ENCODE peak calls at places on chromosomes 16 and 17, in nine cellular contexts. N, V, D, I, W, Z, R, F and P are unnamed samples.

GRCh38 chr16:53743149-53743566 is 39.2 kb downstream of the FTO start:
- DNase-seq in N (peak; percentile 54), V (no peak), D (no peak), I (peak; percentile 21), W (peak; percentile 4), Z (no peak), R (peak; percentile 20), F (peak; percentile 51), P (no peak)

GRCh38 chr17:45371414-45372324 is 54.8 kb upstream of the MAP3K14 start:
- DNase-seq in N (peak; percentile 100), V (peak; percentile 86), D (peak; percentile 36), I (peak; percentile 91), W (no peak), Z (peak; percentile 98), R (no peak), F (peak; percentile 92), P (no peak)

GRCh38 chr16:65679785-65680184 is 557.9 kb upstream of the CDH11 start:
- DNase-seq in N (no peak), V (no peak), D (no peak), I (no peak), W (no peak), Z (no peak), R (no peak), F (no peak), P (no peak)

GRCh38 chr17:57924677-57925076 is 30.5 kb downstream of the CUEDC1 start:
- DNase-seq in N (no peak), V (no peak), D (no peak), I (peak; percentile 85), W (no peak), Z (no peak), R (no peak), F (no peak), P (no peak)

GRCh38 chr17:2054740-2055493 is at the start of gene HIC1:
- DNase-seq in N (peak; percentile 73), V (peak; percentile 82), D (no peak), I (peak; percentile 72), W (peak; percentile 72), Z (peak; percentile 69), R (peak; percentile 91), F (peak; percentile 90), P (peak; percentile 88)

GRCh38 chr16:60031751-60032150 is 1297.6 kb upstream of the GOT2 start:
- DNase-seq in N (no peak), V (no peak), D (no peak), I (no peak), W (no peak), Z (no peak), R (no peak), F (no peak), P (no peak)

GRCh38 chr17:32493581-32494513 is 7.1 kb downstream of the CDK5R1 start:
- DNase-seq in N (no peak), V (no peak), D (no peak), I (no peak), W (no peak), Z (no peak), R (no peak), F (no peak), P (no peak)

GRCh38 chr17:81494984-81495383 is 17.6 kb downstream of the ACTG1 start:
- DNase-seq in N (peak; percentile 37), V (no peak), D (no peak), I (peak; percentile 50), W (no peak), Z (no peak), R (no peak), F (peak; percentile 10), P (no peak)

GRCh38 chr16:72938426-72939164 is 109.3 kb downstream of the ZFHX3 start:
- DNase-seq in N (no peak), V (no peak), D (peak; percentile 95), I (peak; percentile 93), W (no peak), Z (peak; percentile 77), R (no peak), F (peak; percentile 32), P (no peak)

GRCh38 chr17:2936771-2937321 is 126.6 kb downstream of the OR1D5 start:
- DNase-seq in N (no peak), V (no peak), D (no peak), I (no peak), W (no peak), Z (no peak), R (no peak), F (no peak), P (no peak)

GRCh38 chr16:54446639-54447038 is 160.1 kb upstream of the IRX3 start:
- DNase-seq in N (no peak), V (no peak), D (peak; percentile 51), I (peak; percentile 14), W (no peak), Z (peak; percentile 73), R (no peak), F (no peak), P (no peak)

GRCh38 chr17:40629850-40630249 is 17.8 kb downstream of the SMARCE1 start:
- DNase-seq in N (peak; percentile 5), V (no peak), D (no peak), I (no peak), W (no peak), Z (no peak), R (no peak), F (no peak), P (no peak)

GRCh38 chr16:4010225-4011158 is 105.8 kb downstream of the ADCY9 start:
- DNase-seq in N (no peak), V (no peak), D (no peak), I (no peak), W (no peak), Z (no peak), R (no peak), F (no peak), P (no peak)

GRCh38 chr17:41734139-41734948 is at the start of gene HAP1:
- DNase-seq in N (peak; percentile 66), V (peak; percentile 78), D (no peak), I (peak; percentile 52), W (no peak), Z (peak; percentile 16), R (peak; percentile 50), F (peak; percentile 79), P (no peak)

GRCh38 chr16:68823401-68823800 is 19.9 kb upstream of the TANGO6 start:
- DNase-seq in N (no peak), V (no peak), D (no peak), I (no peak), W (no peak), Z (peak; percentile 74), R (no peak), F (peak; percentile 60), P (no peak)

GRCh38 chr16:53504161-53504663 is 1.2 kb upstream of the AKTIP start:
- DNase-seq in N (peak; percentile 53), V (peak; percentile 14), D (peak; percentile 47), I (no peak), W (peak; percentile 30), Z (peak; percentile 40), R (peak; percentile 36), F (peak; percentile 42), P (peak; percentile 48)

GRCh38 chr17:14471052-14471451 is 170.2 kb downstream of the HS3ST3B1 start:
- DNase-seq in N (no peak), V (no peak), D (no peak), I (no peak), W (no peak), Z (peak; percentile 82), R (no peak), F (no peak), P (no peak)

GRCh38 chr16:81778861-81779539 is at the start of gene PLCG2:
- DNase-seq in N (peak; percentile 91), V (peak; percentile 86), D (no peak), I (peak; percentile 81), W (peak; percentile 48), Z (peak; percentile 18), R (peak; percentile 93), F (peak; percentile 90), P (peak; percentile 85)

GRCh38 chr16:88844412-88845118 is 12.2 kb downstream of the GALNS start:
- DNase-seq in N (no peak), V (no peak), D (no peak), I (peak; percentile 17), W (no peak), Z (no peak), R (no peak), F (peak; percentile 17), P (no peak)
- TF ChIP-seq CTCF in N (no peak), V (peak; percentile 18), D (no peak), I (no peak), W (no peak), Z (no peak), R (no peak), F (peak; percentile 30), P (peak; percentile 25)

DNA sequence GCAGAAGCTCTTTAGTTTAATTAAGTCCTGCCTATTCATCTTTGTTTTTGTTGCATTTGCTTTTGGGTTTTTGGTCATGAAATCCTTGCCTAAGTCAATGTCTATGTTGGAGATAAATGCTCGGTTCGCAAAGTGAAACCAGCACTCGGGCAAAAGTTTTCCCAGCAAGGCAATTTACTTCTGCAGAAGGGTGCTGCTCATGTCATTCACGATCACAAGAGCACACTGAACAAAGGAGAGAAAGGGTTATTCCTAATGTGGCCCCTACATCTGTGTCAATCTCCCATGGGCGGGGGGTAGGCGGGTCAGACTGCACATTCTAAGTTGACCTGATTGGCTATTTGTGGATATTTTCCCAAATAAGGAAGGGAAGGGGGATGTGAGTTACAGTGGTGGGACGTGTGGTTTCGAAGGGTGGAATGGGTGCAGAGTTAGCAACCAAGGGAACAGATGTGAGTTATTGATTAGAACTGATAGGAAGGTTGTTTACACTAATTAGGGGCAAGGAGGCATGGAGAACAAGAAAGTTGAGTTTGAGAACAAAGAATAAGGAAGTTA is 23.0 kb downstream of the ATF7IP2 start:
- DNase-seq in N (no peak), V (no peak), D (no peak), I (no peak), W (no peak), Z (no peak), R (no peak), F (no peak), P (no peak)
- TF ChIP-seq CTCF in N (no peak), V (no peak), D (no peak), I (no peak), W (no peak), Z (no peak), R (no peak), F (no peak), P (no peak)

GRCh38 chr17:18089613-18090012 is 1.9 kb downstream of the DRG2 start:
- DNase-seq in N (no peak), V (no peak), D (no peak), I (no peak), W (no peak), Z (no peak), R (no peak), F (no peak), P (no peak)
- TF ChIP-seq CTCF in N (no peak), V (no peak), D (no peak), I (no peak), W (no peak), Z (no peak), R (no peak), F (no peak), P (no peak)

GRCh38 chr16:25783226-25783625 is 91.5 kb downstream of the HS3ST4 start:
- DNase-seq in N (no peak), V (no peak), D (no peak), I (no peak), W (no peak), Z (no peak), R (no peak), F (no peak), P (no peak)

GRCh38 chr16:25785361-25785760 is 93.6 kb downstream of the HS3ST4 start:
- DNase-seq in N (no peak), V (no peak), D (no peak), I (no peak), W (no peak), Z (no peak), R (no peak), F (no peak), P (no peak)

GRCh38 chr16:25786748-25787147 is 95.0 kb downstream of the HS3ST4 start:
- DNase-seq in N (no peak), V (no peak), D (no peak), I (no peak), W (no peak), Z (no peak), R (no peak), F (no peak), P (no peak)

GRCh38 chr16:25788637-25789036 is 96.9 kb downstream of the HS3ST4 start:
- DNase-seq in N (no peak), V (no peak), D (no peak), I (no peak), W (no peak), Z (no peak), R (no peak), F (no peak), P (no peak)
- TF ChIP-seq CTCF in N (no peak), V (no peak), D (no peak), I (no peak), W (no peak), Z (no peak), R (no peak), F (no peak), P (no peak)